ENCODE peak calls at places on chromosomes 2 and 18, in seven cellular contexts. One of them, this sample, is unnamed.

GRCh38 chr2:150718280-150718679 is 230.8 kb upstream of the RND3 start:
- DNase-seq in PC-9: no peak
- DNase-seq in activated B cell treated with CpG ODN at 0.5 μM for 24 hours: no peak
- DNase-seq in type B pancreatic cell: no peak
- DNase-seq in heart right ventricle: no peak
- DNase-seq in aorta: no peak
- DNase-seq in smooth muscle cell of the brain vasculature: no peak
- DNase-seq in this sample: no peak

GRCh38 chr2:238139141-238139840 is 823 bp downstream of the KLHL30 start:
- DNase-seq in PC-9: no peak
- DNase-seq in activated B cell treated with CpG ODN at 0.5 μM for 24 hours: no peak
- DNase-seq in type B pancreatic cell: no peak
- DNase-seq in heart right ventricle: no peak
- DNase-seq in aorta: no peak
- DNase-seq in smooth muscle cell of the brain vasculature: no peak
- DNase-seq in this sample: no peak

GRCh38 chr18:39149211-39149806 is 1583.7 kb upstream of the CELF4 start:
- DNase-seq in PC-9: no peak
- DNase-seq in activated B cell treated with CpG ODN at 0.5 μM for 24 hours: no peak
- DNase-seq in type B pancreatic cell: no peak
- DNase-seq in heart right ventricle: no peak
- DNase-seq in aorta: no peak
- DNase-seq in smooth muscle cell of the brain vasculature: no peak
- DNase-seq in this sample: no peak

GRCh38 chr2:12173271-12173942 is 427.0 kb downstream of the LPIN1 start:
- DNase-seq in PC-9: no peak
- DNase-seq in activated B cell treated with CpG ODN at 0.5 μM for 24 hours: no peak
- DNase-seq in type B pancreatic cell: no peak
- DNase-seq in heart right ventricle: no peak
- DNase-seq in aorta: no peak
- DNase-seq in smooth muscle cell of the brain vasculature: no peak
- DNase-seq in this sample: no peak

GRCh38 chr2:30956995-30957394 is 149.7 kb upstream of the CAPN13 start:
- DNase-seq in PC-9: no peak
- DNase-seq in activated B cell treated with CpG ODN at 0.5 μM for 24 hours: no peak
- DNase-seq in type B pancreatic cell: no peak
- DNase-seq in heart right ventricle: no peak
- DNase-seq in aorta: no peak
- DNase-seq in smooth muscle cell of the brain vasculature: no peak
- DNase-seq in this sample: no peak

GRCh38 chr2:121650554-121650930 is 1.3 kb upstream of the CLASP1 start:
- DNase-seq in PC-9: no peak
- DNase-seq in activated B cell treated with CpG ODN at 0.5 μM for 24 hours: peak
- DNase-seq in type B pancreatic cell: no peak
- DNase-seq in heart right ventricle: no peak
- DNase-seq in aorta: no peak
- DNase-seq in smooth muscle cell of the brain vasculature: no peak
- DNase-seq in this sample: no peak

GRCh38 chr2:66890286-66890812 is 455.4 kb downstream of the MEIS1 start:
- DNase-seq in PC-9: no peak
- DNase-seq in activated B cell treated with CpG ODN at 0.5 μM for 24 hours: no peak
- DNase-seq in type B pancreatic cell: no peak
- DNase-seq in heart right ventricle: no peak
- DNase-seq in aorta: no peak
- DNase-seq in smooth muscle cell of the brain vasculature: no peak
- DNase-seq in this sample: no peak

GRCh38 chr18:7658701-7659100 is 91.6 kb downstream of the PTPRM start:
- DNase-seq in PC-9: no peak
- DNase-seq in activated B cell treated with CpG ODN at 0.5 μM for 24 hours: no peak
- DNase-seq in type B pancreatic cell: no peak
- DNase-seq in heart right ventricle: no peak
- DNase-seq in aorta: no peak
- DNase-seq in smooth muscle cell of the brain vasculature: no peak
- DNase-seq in this sample: no peak

GRCh38 chr2:43576983-43577892 is 18.6 kb downstream of the THADA start:
- DNase-seq in PC-9: peak
- DNase-seq in activated B cell treated with CpG ODN at 0.5 μM for 24 hours: no peak
- DNase-seq in type B pancreatic cell: no peak
- DNase-seq in heart right ventricle: no peak
- DNase-seq in aorta: no peak
- DNase-seq in smooth muscle cell of the brain vasculature: peak
- DNase-seq in this sample: no peak

GRCh38 chr2:147438897-147439296 is 405.9 kb upstream of the ACVR2A start:
- DNase-seq in PC-9: no peak
- DNase-seq in activated B cell treated with CpG ODN at 0.5 μM for 24 hours: no peak
- DNase-seq in type B pancreatic cell: no peak
- DNase-seq in heart right ventricle: no peak
- DNase-seq in aorta: no peak
- DNase-seq in smooth muscle cell of the brain vasculature: no peak
- DNase-seq in this sample: no peak

GRCh38 chr2:136327162-136327852 is 209.4 kb upstream of the CXCR4 start:
- DNase-seq in PC-9: peak
- DNase-seq in activated B cell treated with CpG ODN at 0.5 μM for 24 hours: no peak
- DNase-seq in type B pancreatic cell: no peak
- DNase-seq in heart right ventricle: no peak
- DNase-seq in aorta: no peak
- DNase-seq in smooth muscle cell of the brain vasculature: no peak
- DNase-seq in this sample: no peak

GRCh38 chr2:17538022-17538843 is 2.3 kb upstream of the VSNL1 start:
- DNase-seq in PC-9: no peak
- DNase-seq in activated B cell treated with CpG ODN at 0.5 μM for 24 hours: no peak
- DNase-seq in type B pancreatic cell: no peak
- DNase-seq in heart right ventricle: no peak
- DNase-seq in aorta: no peak
- DNase-seq in smooth muscle cell of the brain vasculature: no peak
- DNase-seq in this sample: no peak

GRCh38 chr2:204050681-204051080 is 114.1 kb downstream of the ICOS start:
- DNase-seq in PC-9: no peak
- DNase-seq in activated B cell treated with CpG ODN at 0.5 μM for 24 hours: no peak
- DNase-seq in type B pancreatic cell: no peak
- DNase-seq in heart right ventricle: no peak
- DNase-seq in aorta: no peak
- DNase-seq in smooth muscle cell of the brain vasculature: no peak
- DNase-seq in this sample: no peak

GRCh38 chr2:157269060-157269459 is 11.6 kb downstream of the GALNT5 start:
- DNase-seq in PC-9: no peak
- DNase-seq in activated B cell treated with CpG ODN at 0.5 μM for 24 hours: no peak
- DNase-seq in type B pancreatic cell: no peak
- DNase-seq in heart right ventricle: no peak
- DNase-seq in aorta: no peak
- DNase-seq in smooth muscle cell of the brain vasculature: no peak
- DNase-seq in this sample: no peak

GRCh38 chr2:19649107-19649506 is 252.7 kb downstream of the TTC32 start:
- DNase-seq in PC-9: no peak
- DNase-seq in activated B cell treated with CpG ODN at 0.5 μM for 24 hours: no peak
- DNase-seq in type B pancreatic cell: no peak
- DNase-seq in heart right ventricle: no peak
- DNase-seq in aorta: no peak
- DNase-seq in smooth muscle cell of the brain vasculature: no peak
- DNase-seq in this sample: no peak

GRCh38 chr18:55499526-55499925 is 88.5 kb downstream of the TCF4 start:
- DNase-seq in PC-9: no peak
- DNase-seq in activated B cell treated with CpG ODN at 0.5 μM for 24 hours: no peak
- DNase-seq in type B pancreatic cell: no peak
- DNase-seq in heart right ventricle: no peak
- DNase-seq in aorta: no peak
- DNase-seq in smooth muscle cell of the brain vasculature: no peak
- DNase-seq in this sample: no peak

GRCh38 chr2:37471994-37472393 is 127.6 kb downstream of the QPCT start:
- DNase-seq in PC-9: peak
- DNase-seq in activated B cell treated with CpG ODN at 0.5 μM for 24 hours: no peak
- DNase-seq in type B pancreatic cell: no peak
- DNase-seq in heart right ventricle: no peak
- DNase-seq in aorta: no peak
- DNase-seq in smooth muscle cell of the brain vasculature: no peak
- DNase-seq in this sample: no peak

GRCh38 chr2:102474785-102475184 is 1.8 kb downstream of the SLC9A4 start:
- DNase-seq in PC-9: no peak
- DNase-seq in activated B cell treated with CpG ODN at 0.5 μM for 24 hours: no peak
- DNase-seq in type B pancreatic cell: no peak
- DNase-seq in heart right ventricle: no peak
- DNase-seq in aorta: no peak
- DNase-seq in smooth muscle cell of the brain vasculature: no peak
- DNase-seq in this sample: no peak

GRCh38 chr18:28831476-28831875 is 654.5 kb upstream of the CDH2 start:
- DNase-seq in PC-9: no peak
- DNase-seq in activated B cell treated with CpG ODN at 0.5 μM for 24 hours: no peak
- DNase-seq in type B pancreatic cell: no peak
- DNase-seq in heart right ventricle: no peak
- DNase-seq in aorta: no peak
- DNase-seq in smooth muscle cell of the brain vasculature: no peak
- DNase-seq in this sample: no peak

GRCh38 chr2:9797086-9797485 is 46.2 kb upstream of the TAF1B start:
- DNase-seq in PC-9: no peak
- DNase-seq in activated B cell treated with CpG ODN at 0.5 μM for 24 hours: no peak
- DNase-seq in type B pancreatic cell: no peak
- DNase-seq in heart right ventricle: no peak
- DNase-seq in aorta: no peak
- DNase-seq in smooth muscle cell of the brain vasculature: no peak
- DNase-seq in this sample: no peak

This sample was measured in iPS DF 6.9.